ENCODE peak calls at places on chromosomes 11 and 22, in five cellular contexts. P is IMR-90; L is naive thymus-derived CD4-positive, alpha-beta T cell; W is left lung; O is mammary epithelial cell. J is an unnamed sample.

GRCh38 chr11:92556435-92556834 is 331.8 kb downstream of the FAT3 start:
- DNase-seq in P (peak), L (no peak), W (no peak), O (peak), J (no peak)

GRCh38 chr11:79076526-79077115 is 364.2 kb downstream of the TENM4 start:
- DNase-seq in P (no peak), L (no peak), W (no peak), O (peak), J (peak)

GRCh38 chr11:1978865-1979473 is 18.7 kb downstream of the H19 start:
- DNase-seq in P (no peak), L (no peak), W (peak), O (no peak), J (no peak)

GRCh38 chr11:58286249-58286648 is 18.2 kb upstream of the OR10W1 start:
- DNase-seq in P (peak), L (no peak), W (no peak), O (peak), J (no peak)

GRCh38 chr11:114279778-114280532 is 16.2 kb upstream of the NNMT start:
- DNase-seq in P (peak), L (no peak), W (no peak), O (peak), J (no peak)

GRCh38 chr22:37768273-37768672 is 39.5 kb upstream of the GCAT start:
- DNase-seq in P (no peak), L (no peak), W (no peak), O (no peak), J (no peak)

GRCh38 chr11:64762916-64763803 is 3.4 kb upstream of the PYGM start:
- DNase-seq in P (peak), L (peak), W (peak), O (no peak), J (peak)

GRCh38 chr11:26244207-26244606 is 87.7 kb upstream of the ANO3 start:
- DNase-seq in P (peak), L (no peak), W (no peak), O (peak), J (no peak)

GRCh38 chr11:119728226-119728626 is 774 bp downstream of the NECTIN1 start:
- DNase-seq in P (no peak), L (no peak), W (peak), O (no peak), J (no peak)
- H3K27ac ChIP-seq in P (peak), L (no peak), W (peak), O (peak), J (peak)

GRCh38 chr11:120333801-120334200 is 2.4 kb upstream of the ARHGEF12 start:
- DNase-seq in P (no peak), L (no peak), W (no peak), O (no peak), J (no peak)

GRCh38 chr11:120335596-120335927 is 651 bp upstream of the ARHGEF12 start:
- DNase-seq in P (peak), L (no peak), W (peak), O (no peak), J (no peak)

GRCh38 chr11:120334332-120334731 is 1.9 kb upstream of the ARHGEF12 start:
- DNase-seq in P (no peak), L (no peak), W (no peak), O (no peak), J (no peak)

GRCh38 chr11:120335928-120336640 is at the start of gene ARHGEF12:
- DNase-seq in P (peak), L (peak), W (peak), O (peak), J (peak)

DNA sequence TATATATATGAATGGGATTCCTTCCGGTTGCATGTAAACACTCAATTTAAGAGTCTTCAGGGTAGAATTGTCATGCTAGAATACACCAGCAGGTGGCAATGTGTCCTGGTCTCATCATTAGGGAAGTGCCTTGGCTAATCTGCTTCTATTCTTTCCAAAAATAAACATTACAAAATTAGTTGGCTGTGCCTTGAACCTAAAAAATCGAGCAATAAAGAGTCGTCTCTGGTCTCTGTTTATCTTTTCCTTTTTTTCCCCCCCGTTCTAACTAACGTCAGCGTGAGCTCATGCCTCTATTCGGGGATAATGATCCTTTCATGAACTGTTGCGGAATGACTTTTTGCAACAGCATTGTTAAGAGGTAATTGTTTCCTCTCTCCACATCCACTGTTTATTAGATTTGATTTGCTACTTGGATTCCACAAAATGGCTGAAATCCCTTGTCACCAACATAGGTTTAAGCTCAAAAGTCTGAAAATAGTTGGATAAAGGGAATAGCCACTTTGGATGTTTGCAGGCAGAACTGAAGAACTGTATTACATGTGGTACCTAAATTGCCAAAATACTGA is 1.2 kb upstream of the ARHGEF12 start:
- DNase-seq in P (peak), L (peak), W (no peak), O (peak), J (no peak)
- H3K27ac ChIP-seq in P (peak), L (no peak), W (peak), O (no peak), J (peak)

GRCh38 chr22:42994276-42994916 is 20.6 kb downstream of the PACSIN2 start:
- DNase-seq in P (no peak), L (no peak), W (no peak), O (no peak), J (no peak)

GRCh38 chr22:42992092-42992491 is 22.9 kb downstream of the PACSIN2 start:
- DNase-seq in P (no peak), L (no peak), W (no peak), O (no peak), J (no peak)

GRCh38 chr22:42994917-42995562 is 19.9 kb downstream of the PACSIN2 start:
- DNase-seq in P (peak), L (no peak), W (peak), O (peak), J (no peak)

GRCh38 chr22:42992886-42993479 is 22.0 kb downstream of the PACSIN2 start:
- DNase-seq in P (no peak), L (no peak), W (no peak), O (no peak), J (no peak)

DNA sequence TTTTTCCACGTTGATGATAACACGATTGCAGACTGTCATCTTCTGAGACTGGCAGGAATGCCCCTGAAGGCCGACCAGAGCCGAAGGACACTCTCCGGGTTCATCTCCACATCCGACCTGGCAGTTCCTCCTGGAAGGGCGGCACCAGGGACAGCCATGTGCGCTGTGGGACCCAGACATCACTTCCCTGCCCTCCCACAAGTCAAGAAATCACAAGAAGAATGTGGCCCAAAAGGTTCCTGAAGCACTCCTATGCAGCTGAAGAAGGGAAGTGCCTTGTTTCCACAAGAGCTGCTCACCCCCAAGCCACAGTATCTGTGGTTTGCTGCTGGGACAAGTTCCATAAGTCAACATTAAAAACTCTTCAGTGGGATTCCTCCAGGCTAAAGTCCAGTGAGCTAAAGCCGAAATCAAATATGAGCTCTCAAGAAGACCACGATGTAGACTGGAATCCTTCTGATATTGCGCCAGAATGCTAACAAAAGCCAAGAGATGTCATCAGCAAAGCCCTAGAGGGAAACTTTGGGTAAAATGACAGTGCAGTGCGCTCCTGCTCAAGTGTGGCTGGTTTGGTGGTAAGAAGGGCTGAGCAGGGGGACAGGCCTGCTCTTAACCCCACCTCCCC is 21.2 kb downstream of the PACSIN2 start:
- DNase-seq in P (peak), L (no peak), W (no peak), O (no peak), J (no peak)
- H3K27ac ChIP-seq in P (peak), L (no peak), W (peak), O (peak), J (no peak)

DNA sequence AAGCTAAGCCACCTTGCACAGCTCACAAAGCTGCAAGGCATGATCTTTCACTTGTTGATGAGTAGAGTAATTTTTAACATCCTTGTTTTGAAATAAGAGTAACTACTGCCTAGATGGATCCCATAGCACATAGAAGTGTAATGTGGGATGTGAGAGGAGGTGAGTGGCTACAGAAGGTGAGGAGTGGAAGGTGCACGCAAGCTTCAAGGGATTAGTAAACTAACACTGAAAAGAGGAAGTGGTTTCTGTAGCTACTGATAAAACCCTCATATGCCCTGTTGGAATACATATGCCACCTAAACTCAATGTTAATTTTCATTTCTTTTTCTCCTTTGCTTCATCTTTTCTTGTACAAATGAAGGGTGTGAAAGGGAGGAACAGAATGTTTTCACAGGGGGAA is 22.0 kb upstream of the CTSC start:
- DNase-seq in P (no peak), L (peak), W (no peak), O (no peak), J (no peak)
- H3K27ac ChIP-seq in P (no peak), L (no peak), W (no peak), O (no peak), J (no peak)

DNA sequence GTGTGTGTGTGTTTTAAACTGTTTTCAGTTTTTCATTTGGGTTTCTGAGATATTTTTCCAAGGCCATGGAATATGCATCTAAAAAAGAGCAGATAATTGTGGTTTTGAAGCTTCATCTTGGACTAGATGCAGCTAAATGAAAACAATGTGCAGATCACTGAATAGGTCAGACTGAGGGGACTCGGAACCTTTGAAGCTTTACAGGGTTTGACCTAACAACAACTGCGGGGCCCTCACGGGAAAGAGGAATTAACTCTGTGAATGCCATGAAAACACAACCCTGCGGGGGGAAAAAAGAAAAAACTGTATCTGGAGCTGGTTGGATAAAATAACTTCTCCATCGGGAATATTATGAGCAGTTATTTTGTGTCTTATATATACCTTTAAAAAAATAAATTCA is 76.6 kb downstream of the YAP1 start:
- DNase-seq in P (no peak), L (no peak), W (no peak), O (no peak), J (no peak)
- H3K27ac ChIP-seq in P (peak), L (no peak), W (no peak), O (no peak), J (no peak)

DNA sequence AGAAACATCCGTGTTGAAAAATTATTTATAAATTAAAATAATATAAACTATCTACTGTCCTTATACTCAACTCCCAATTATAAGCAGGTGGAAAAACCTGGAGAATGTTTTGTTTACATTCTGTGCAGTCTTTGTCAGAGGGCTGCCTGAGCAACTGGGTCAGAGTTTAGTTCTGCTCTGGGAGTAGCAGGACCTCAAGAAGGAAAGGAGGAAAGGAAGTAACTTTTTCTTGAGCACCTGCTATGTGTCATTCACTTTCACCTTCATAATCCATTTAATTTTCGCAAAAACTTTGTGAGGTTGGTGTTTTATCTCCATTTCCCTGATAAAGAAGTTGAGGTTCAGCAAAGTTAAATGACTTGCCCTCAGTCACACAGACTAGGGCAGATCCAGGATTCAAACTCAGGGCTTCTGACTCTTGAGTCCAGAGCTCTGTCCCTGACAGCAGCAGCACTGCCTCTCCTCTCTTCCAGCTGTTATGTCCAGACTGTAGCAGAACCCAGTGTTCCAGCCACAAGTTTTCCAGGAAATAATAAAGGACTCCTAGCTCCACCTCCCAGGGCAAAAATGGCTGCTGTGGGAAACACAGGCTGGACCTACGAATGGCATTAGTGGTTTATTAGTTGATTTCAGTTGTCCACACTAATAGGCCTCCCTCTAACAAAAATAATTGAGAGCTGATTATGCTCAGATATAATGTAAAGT is 6.4 kb downstream of the CD3E start:
- DNase-seq in P (no peak), L (no peak), W (no peak), O (no peak), J (no peak)
- H3K27ac ChIP-seq in P (no peak), L (peak), W (no peak), O (no peak), J (no peak)

GRCh38 chr11:67397536-67397935 is 4.1 kb downstream of the PPP1CA start:
- DNase-seq in P (no peak), L (no peak), W (no peak), O (no peak), J (no peak)
- H3K27ac ChIP-seq in P (no peak), L (peak), W (no peak), O (no peak), J (no peak)

J was measured in substantia nigra.